ENCODE peak calls at places on chromosomes 5 and 9, in four cellular contexts. B, Y, I and L are unnamed samples.

GRCh38 chr9:89395931-89396710 is 77.8 kb downstream of the SECISBP2 start:
- DNase-seq in B (no peak), I (no peak), Y (no peak), L (no peak)

GRCh38 chr5:74641014-74641777 is 668 bp upstream of the ENC1 start:
- DNase-seq in B (peak), Y (peak), I (peak), L (peak)

GRCh38 chr9:128394404-128395168 is 23.4 kb downstream of the URM1 start:
- DNase-seq in B (no peak), I (no peak), Y (no peak), L (no peak)

GRCh38 chr9:126861707-126862460 is 1.4 kb downstream of the ZBTB34 start:
- DNase-seq in B (peak), I (no peak), Y (peak), L (no peak)

GRCh38 chr9:134689320-134690181 is 47.9 kb downstream of the COL5A1 start:
- DNase-seq in I (peak), Y (peak), B (peak), L (no peak)

GRCh38 chr9:85310531-85311070 is 431.2 kb downstream of the AGTPBP1 start:
- DNase-seq in B (no peak), Y (no peak), I (no peak), L (no peak)

GRCh38 chr5:10701567-10702039 is 59.4 kb downstream of the DAP start:
- DNase-seq in I (no peak), Y (peak), B (peak), L (no peak)

GRCh38 chr5:61734001-61734400 is 401.9 kb downstream of the ZSWIM6 start:
- DNase-seq in Y (no peak), I (no peak), B (no peak), L (no peak)

GRCh38 chr9:38388283-38389223 is 3.9 kb upstream of the ALDH1B1 start:
- DNase-seq in B (peak), I (no peak), Y (peak), L (no peak)

GRCh38 chr9:33445941-33446506 is 1.4 kb downstream of the AQP3 start:
- DNase-seq in I (no peak), Y (no peak), B (no peak), L (no peak)
- H3K27ac ChIP-seq in I (no peak), Y (no peak), B (no peak), L (no peak)

GRCh38 chr5:139847091-139847490 is 51.5 kb downstream of the PSD2 start:
- DNase-seq in Y (no peak), B (no peak), I (no peak), L (no peak)

GRCh38 chr5:139849501-139849900 is 53.9 kb downstream of the PSD2 start:
- DNase-seq in I (no peak), Y (no peak), B (no peak), L (no peak)

GRCh38 chr5:139847790-139848507 is 52.3 kb downstream of the PSD2 start:
- DNase-seq in B (peak), I (peak), Y (no peak), L (no peak)

GRCh38 chr5:139849942-139850341 is 54.3 kb downstream of the PSD2 start:
- DNase-seq in I (no peak), B (no peak), Y (no peak), L (no peak)

DNA sequence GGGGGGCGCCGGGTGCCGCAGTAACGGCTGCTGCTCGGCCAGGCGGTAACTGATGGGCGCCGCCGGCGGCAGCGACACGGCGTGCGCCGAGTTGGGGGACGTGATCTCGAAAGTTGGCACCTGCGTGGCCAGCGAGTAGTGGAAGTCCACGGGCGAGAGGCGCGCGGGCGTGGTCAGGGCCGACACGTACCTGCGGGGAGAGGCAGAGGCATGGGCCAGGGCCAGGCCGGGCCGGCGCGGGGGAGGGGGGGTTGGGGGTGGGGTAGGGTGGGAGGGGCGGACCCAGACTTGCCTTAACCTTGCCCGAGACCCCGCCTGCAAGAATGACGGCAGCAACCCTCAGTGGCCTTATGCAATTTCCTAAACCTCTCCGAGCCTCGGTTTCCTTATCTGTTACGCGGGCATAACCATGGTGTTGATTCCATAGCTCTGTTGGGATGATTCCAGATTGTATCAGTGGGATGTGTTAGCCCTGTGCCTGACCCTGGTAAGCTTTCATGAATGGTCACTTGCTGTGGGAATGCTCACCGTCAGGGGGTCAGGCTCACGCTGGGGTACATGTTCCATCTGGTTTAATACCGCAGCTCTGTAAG is 53.0 kb downstream of the PSD2 start:
- DNase-seq in B (no peak), Y (no peak), I (peak), L (no peak)
- H3K27ac ChIP-seq in B (no peak), Y (no peak), I (no peak), L (peak)

GRCh38 chr5:127959152-127959764 is 124.3 kb upstream of the SLC12A2 start:
- DNase-seq in I (no peak), B (peak), Y (peak), L (no peak)

GRCh38 chr5:127958421-127959011 is 125.0 kb upstream of the SLC12A2 start:
- DNase-seq in I (no peak), Y (no peak), B (no peak), L (no peak)

GRCh38 chr5:127961006-127961763 is 122.4 kb upstream of the SLC12A2 start:
- DNase-seq in B (no peak), I (no peak), Y (no peak), L (no peak)

GRCh38 chr5:127961764-127962148 is 121.8 kb upstream of the SLC12A2 start:
- DNase-seq in I (no peak), B (no peak), Y (no peak), L (no peak)

DNA sequence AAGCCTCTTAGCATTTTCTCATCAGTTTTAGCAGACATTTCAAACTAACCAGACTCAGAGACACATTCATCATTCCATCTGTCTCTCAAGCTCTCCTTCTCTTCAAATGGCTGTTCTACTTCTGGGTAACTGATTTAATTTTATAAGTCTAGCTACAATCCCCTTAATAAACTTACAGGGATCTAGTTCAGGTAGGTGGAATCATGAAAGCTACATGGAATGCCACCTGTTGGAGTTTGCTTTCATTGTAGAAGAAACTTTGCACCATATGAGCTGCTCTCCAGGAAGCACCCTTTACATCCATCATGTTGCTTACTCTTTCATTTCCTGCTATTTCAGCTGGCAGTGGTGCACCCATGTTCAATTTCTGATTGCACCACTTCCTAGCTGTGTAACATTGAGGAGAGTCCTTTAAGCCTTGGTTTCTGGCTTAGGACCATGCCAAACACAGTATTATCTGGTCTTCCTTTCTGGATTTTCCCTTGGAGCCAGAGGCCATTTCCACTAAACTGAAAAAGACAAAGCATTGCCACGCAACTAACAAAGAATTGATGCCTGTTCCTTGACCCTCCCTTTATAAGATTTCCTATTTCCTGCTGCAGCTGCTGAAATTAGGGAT is 123.3 kb upstream of the SLC12A2 start:
- DNase-seq in B (peak), I (no peak), Y (peak), L (no peak)
- H3K27ac ChIP-seq in B (no peak), I (no peak), Y (no peak), L (no peak)

DNA sequence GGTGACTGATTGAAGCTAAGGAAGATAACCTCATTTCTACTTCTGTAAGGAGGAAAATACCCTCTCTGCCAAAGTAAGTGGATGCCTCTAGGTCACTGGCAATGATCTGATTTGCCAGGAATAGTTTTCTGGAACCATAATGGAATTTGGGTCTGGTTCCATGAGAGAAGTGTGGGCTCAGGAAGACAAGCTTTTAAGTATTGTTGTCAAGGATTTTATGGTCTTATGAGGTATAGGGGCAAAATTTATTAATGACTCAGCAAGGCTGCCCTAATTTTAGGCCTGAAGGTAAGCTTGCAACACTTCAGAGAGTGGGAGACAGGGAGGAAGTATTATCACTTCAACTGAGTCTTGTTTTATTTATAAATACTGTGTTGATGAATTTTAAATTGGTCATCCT is 322.6 kb upstream of the ACTBL2 start:
- DNase-seq in Y (no peak), B (no peak), I (no peak), L (no peak)
- H3K27ac ChIP-seq in Y (no peak), B (no peak), I (no peak), L (no peak)